ENCODE peak calls at places on chromosomes 6 and 20, in seven cellular contexts. M is uterus, G is OCI-LY7, Y is AG10803, F is BJ, A is A549, J is tibial artery. O is an unnamed sample.
A peak's percentile ranks its signal among the peaks of the same experiment; 100 is the strongest.

GRCh38 chr6:84536914-84537638 is 227.3 kb downstream of the TBX18 start:
- DNase-seq in A (peak; percentile 22), F (no peak), M (no peak), J (no peak), Y (no peak), G (no peak), O (no peak)

GRCh38 chr6:124269733-124270132 is 466.1 kb downstream of the NKAIN2 start:
- DNase-seq in A (no peak), F (no peak), M (no peak), G (no peak), J (no peak), Y (no peak), O (no peak)

GRCh38 chr6:30066577-30067459 is at the start of gene PPP1R11:
- DNase-seq in F (peak; percentile 98), Y (peak; percentile 99), A (peak; percentile 98), G (peak; percentile 99), J (peak; percentile 99), M (peak; percentile 99), O (peak; percentile 99)

GRCh38 chr20:46323557-46323956 is 15.3 kb upstream of the CDH22 start:
- DNase-seq in J (no peak), M (no peak), G (no peak), Y (no peak), A (no peak), F (no peak), O (no peak)

GRCh38 chr6:55664581-55665223 is 85.7 kb upstream of the HMGCLL1 start:
- DNase-seq in G (no peak), J (no peak), M (no peak), Y (no peak), A (no peak), F (no peak), O (peak; percentile 54)

GRCh38 chr6:40378725-40379074 is 208.5 kb downstream of the LRFN2 start:
- DNase-seq in G (no peak), M (no peak), A (no peak), Y (no peak), F (no peak), J (no peak), O (no peak)

GRCh38 chr6:6701864-6702263 is 113.3 kb downstream of the LY86 start:
- DNase-seq in Y (peak; percentile 25), G (no peak), F (no peak), A (no peak), J (no peak), M (no peak), O (no peak)

GRCh38 chr6:133623065-133623464 is 265.8 kb upstream of the TCF21 start:
- DNase-seq in G (no peak), A (peak; percentile 17), Y (peak; percentile 93), M (peak; percentile 19), F (no peak), J (no peak), O (peak; percentile 96)

GRCh38 chr6:53639520-53639919 is 26.0 kb downstream of the KLHL31 start:
- DNase-seq in Y (no peak), M (no peak), F (no peak), J (no peak), A (no peak), G (no peak), O (no peak)

GRCh38 chr20:53028337-53029007 is 56.3 kb downstream of the TSHZ2 start:
- DNase-seq in F (no peak), A (no peak), M (no peak), G (no peak), Y (peak; percentile 48), J (no peak), O (no peak)

GRCh38 chr6:53811082-53811481 is 16.3 kb downstream of the LRRC1 start:
- DNase-seq in F (no peak), J (no peak), M (no peak), Y (peak; percentile 75), A (no peak), G (no peak), O (no peak)

GRCh38 chr6:52929321-52930164 is 20.0 kb upstream of the GSTA3 start:
- DNase-seq in M (no peak), Y (peak; percentile 85), J (no peak), G (no peak), A (peak; percentile 76), F (peak; percentile 45), O (peak; percentile 97)

GRCh38 chr6:36319436-36319762 is 17.3 kb downstream of the BNIP5 start:
- DNase-seq in A (no peak), Y (no peak), J (no peak), M (no peak), F (no peak), G (no peak), O (no peak)

GRCh38 chr6:160519603-160520042 is 144.5 kb downstream of the LPA start:
- DNase-seq in A (no peak), J (no peak), G (no peak), Y (no peak), F (no peak), M (no peak), O (no peak)

GRCh38 chr20:2752631-2753455 is 47.6 kb downstream of the CPXM1 start:
- DNase-seq in M (peak; percentile 52), Y (peak; percentile 18), F (no peak), A (peak; percentile 75), G (no peak), J (no peak), O (peak; percentile 33)

GRCh38 chr20:41392871-41393704 is 26.5 kb upstream of the EMILIN3 start:
- DNase-seq in F (no peak), A (no peak), J (peak; percentile 57), M (peak; percentile 78), Y (no peak), G (no peak), O (peak; percentile 30)

GRCh38 chr20:50520222-50520877 is 10.2 kb downstream of the PTPN1 start:
- DNase-seq in F (no peak), M (no peak), A (no peak), Y (no peak), J (no peak), G (no peak), O (no peak)

GRCh38 chr6:129730477-129731165 is 20.6 kb upstream of the ARHGAP18 start:
- DNase-seq in F (no peak), A (peak; percentile 50), G (peak; percentile 64), J (no peak), M (no peak), Y (no peak), O (peak; percentile 46)

GRCh38 chr6:17987576-17988421 is at the start of gene KIF13A:
- DNase-seq in G (peak; percentile 67), M (peak; percentile 71), J (peak; percentile 64), Y (peak; percentile 69), F (no peak), A (peak; percentile 49), O (peak; percentile 81)

GRCh38 chr20:41116282-41116960 is 20.9 kb upstream of the PLCG1 start:
- DNase-seq in G (no peak), Y (no peak), M (no peak), J (no peak), A (no peak), F (no peak), O (no peak)

DNA sequence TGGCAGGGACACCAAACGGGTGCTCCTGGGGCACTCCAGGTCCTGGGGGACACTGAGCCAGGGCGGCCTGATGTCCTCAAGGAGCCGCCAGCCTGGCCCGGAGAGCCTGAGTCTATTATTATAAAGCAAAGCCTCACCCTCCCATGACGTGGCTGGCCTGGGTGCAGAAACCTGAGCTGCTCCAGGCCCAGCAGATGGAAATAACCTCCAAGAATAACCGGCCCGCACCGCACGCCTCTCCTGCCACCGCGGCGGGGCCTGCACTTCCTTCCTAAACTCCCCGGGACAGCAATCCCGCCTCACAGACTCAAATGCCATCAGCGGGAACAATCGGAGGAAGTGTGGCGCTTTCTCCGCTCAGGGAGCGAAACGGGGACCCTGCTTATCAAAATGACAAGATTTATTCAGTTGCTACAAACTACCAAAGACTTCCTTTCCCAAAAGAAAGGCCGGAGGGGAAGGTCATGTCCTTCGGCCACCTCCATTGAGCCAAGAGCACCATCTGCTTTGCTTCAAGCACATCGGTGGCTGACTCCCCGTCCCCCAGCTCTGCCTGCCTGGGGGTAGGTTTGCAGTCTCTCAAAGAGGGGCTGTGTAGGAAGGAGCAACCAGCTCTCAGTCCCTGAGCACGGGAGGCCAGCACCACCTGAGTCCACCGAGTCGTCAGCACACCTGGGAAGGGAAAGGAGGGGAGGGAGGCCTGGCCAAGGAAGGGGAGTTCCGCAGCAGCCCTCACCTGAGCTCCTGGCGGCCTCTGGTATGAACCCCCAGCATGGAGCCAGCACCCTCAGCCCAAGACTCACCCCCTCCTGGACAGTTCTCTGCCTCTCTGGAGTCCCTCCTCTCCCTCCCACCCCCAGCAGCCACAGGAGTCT is 78.6 kb upstream of the QKI start:
- DNase-seq in Y (no peak), M (peak; percentile 40), F (no peak), J (peak; percentile 68), A (no peak), G (no peak), O (peak; percentile 54)
- H3K4me3 ChIP-seq in Y (no peak overlapping the region), M (no peak overlapping the region), F (no peak overlapping the region), J (peak overlapping the region; percentile 32), A (no peak overlapping the region), G (no peak overlapping the region), O (no peak overlapping the region)

GRCh38 chr20:32034581-32035397 is 17.3 kb upstream of the HCK start:
- DNase-seq in G (peak; percentile 51), M (no peak), A (peak; percentile 21), F (no peak), Y (peak; percentile 33), J (peak; percentile 28), O (peak; percentile 10)
- TF ChIP-seq CTCF in G (peak; percentile 77), M (no peak), A (peak; percentile 7), F (peak; percentile 40), Y (peak; percentile 45), J (no peak), O (no peak)

GRCh38 chr20:51562334-51563140 is 20.0 kb upstream of the NFATC2 start:
- DNase-seq in G (no peak), J (peak; percentile 87), F (peak; percentile 89), A (peak; percentile 90), Y (peak; percentile 95), M (peak; percentile 93), O (peak; percentile 94)

GRCh38 chr20:51563597-51564332 is 21.2 kb upstream of the NFATC2 start:
- DNase-seq in Y (peak; percentile 81), F (peak; percentile 58), J (peak; percentile 74), A (peak; percentile 91), G (no peak), M (peak; percentile 75), O (peak; percentile 87)

GRCh38 chr20:51565298-51565697 is 22.8 kb upstream of the NFATC2 start:
- DNase-seq in M (no peak), Y (no peak), A (no peak), F (no peak), G (no peak), J (no peak), O (no peak)

GRCh38 chr20:51562027-51562333 is 19.5 kb upstream of the NFATC2 start:
- DNase-seq in Y (no peak), A (no peak), F (no peak), J (no peak), G (no peak), M (no peak), O (peak; percentile 20)

DNA sequence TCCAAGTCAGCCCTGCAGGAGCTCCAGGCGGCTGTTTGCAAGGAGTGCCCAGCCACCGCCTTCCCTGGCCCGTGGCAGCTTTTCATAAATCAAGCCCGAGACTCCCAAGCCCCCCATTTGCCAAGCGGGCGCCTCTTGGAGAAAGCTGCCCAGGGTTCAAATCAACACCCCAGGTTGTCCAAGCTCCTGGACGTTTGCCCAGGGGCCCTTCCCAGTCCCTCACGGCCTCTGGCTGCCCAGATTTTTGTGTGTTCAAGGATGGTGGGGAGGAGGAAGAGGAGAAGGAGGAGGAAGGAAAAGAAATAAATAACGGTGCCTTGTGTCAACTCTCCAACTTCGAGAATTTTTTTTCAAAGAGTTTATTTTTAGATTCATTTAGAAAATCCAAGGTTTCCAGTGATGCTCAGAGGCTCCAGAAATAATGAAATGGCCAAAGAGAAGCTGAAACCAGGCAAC is 20.6 kb upstream of the NFATC2 start:
- DNase-seq in M (no peak), G (no peak), Y (peak; percentile 41), F (no peak), A (no peak), J (no peak), O (no peak)
- H3K4me3 ChIP-seq in M (peak overlapping the region; percentile 44), G (no peak overlapping the region), Y (peak overlapping the region; percentile 79), F (peak overlapping the region; percentile 37), A (peak overlapping the region; percentile 59), J (peak overlapping the region; percentile 61), O (peak overlapping the region; percentile 68)

GRCh38 chr20:57394087-57395082 is 3.2 kb downstream of the RBM38 start:
- DNase-seq in Y (no peak), A (no peak), F (no peak), J (no peak), G (no peak), M (no peak), O (no peak)
- TF ChIP-seq CTCF in Y (no peak), A (no peak), F (no peak), J (no peak), G (no peak), M (no peak), O (no peak)

O was measured in fibroblast of the aortic adventitia.